ENCODE peak calls at places on chromosome 3, in seven cellular contexts. E is T-helper 17 cell; C is osteoblast; Z is NCI-H1092; A is stimulated activated CD4-positive, alpha-beta T cell treated with anti-CD3 and anti-CD28 coated beads, Interleukin-1b, Interleukin-23, amount 100 ng/mL, for 1 hour; R is NCI-H1436; M is NCI-H446. I is an unnamed sample.

GRCh38 chr3:69865920-69866679 is 126.8 kb downstream of the MITF start:
- DNase-seq in E (no peak), C (peak), Z (no peak), A (no peak), R (no peak), M (no peak), I (no peak)

GRCh38 chr3:42654331-42655201 is 1.1 kb downstream of the ZBTB47 start:
- DNase-seq in E (no peak), C (peak), Z (no peak), A (no peak), R (no peak), M (peak), I (no peak)

GRCh38 chr3:126313580-126314304 is 43.5 kb downstream of the KLF15 start:
- DNase-seq in E (no peak), C (no peak), Z (no peak), A (no peak), R (no peak), M (peak), I (no peak)

GRCh38 chr3:15462451-15462850 is 35.1 kb downstream of the EAF1 start:
- DNase-seq in E (no peak), C (no peak), Z (no peak), A (no peak), R (no peak), M (no peak), I (no peak)

GRCh38 chr3:109224333-109224732 is 87.8 kb downstream of the C3orf85 start:
- DNase-seq in E (no peak), C (no peak), Z (no peak), A (no peak), R (no peak), M (peak), I (no peak)

GRCh38 chr3:153970735-153971347 is 150.3 kb upstream of the ARHGEF26 start:
- DNase-seq in E (no peak), C (peak), Z (no peak), A (no peak), R (no peak), M (peak), I (peak)

GRCh38 chr3:179962617-179963387 is 73.9 kb downstream of the PEX5L start:
- DNase-seq in E (no peak), C (no peak), Z (no peak), A (no peak), R (no peak), M (no peak), I (no peak)

GRCh38 chr3:119259821-119260220 is 19.1 kb upstream of the B4GALT4 start:
- DNase-seq in E (no peak), C (no peak), Z (no peak), A (no peak), R (no peak), M (no peak), I (no peak)

GRCh38 chr3:165196577-165197561 is 685 bp upstream of the SLITRK3 start:
- DNase-seq in E (no peak), C (peak), Z (peak), A (no peak), R (no peak), M (peak), I (no peak)

GRCh38 chr3:171347017-171347979 is 112.9 kb downstream of the TNIK start:
- DNase-seq in E (no peak), C (no peak), Z (no peak), A (no peak), R (no peak), M (no peak), I (no peak)

GRCh38 chr3:160685144-160685766 is 8.3 kb downstream of the ARL14 start:
- DNase-seq in E (no peak), C (no peak), Z (no peak), A (no peak), R (no peak), M (no peak), I (no peak)

GRCh38 chr3:58066842-58067241 is 58.6 kb downstream of the FLNB start:
- DNase-seq in E (no peak), C (peak), Z (no peak), A (no peak), R (no peak), M (no peak), I (no peak)

GRCh38 chr3:175716451-175716850 is 857.3 kb downstream of the NAALADL2 start:
- DNase-seq in E (no peak), C (peak), Z (no peak), A (no peak), R (no peak), M (no peak), I (no peak)

GRCh38 chr3:41893977-41894376 is 67.9 kb downstream of the ULK4 start:
- DNase-seq in E (no peak), C (peak), Z (no peak), A (no peak), R (no peak), M (peak), I (no peak)

GRCh38 chr3:153180860-153181372 is 18.9 kb downstream of the RAP2B start:
- DNase-seq in E (no peak), C (no peak), Z (no peak), A (no peak), R (no peak), M (no peak), I (no peak)

GRCh38 chr3:124890573-124891190 is 3.5 kb upstream of the ITGB5 start:
- DNase-seq in E (no peak), C (no peak), Z (no peak), A (no peak), R (no peak), M (no peak), I (no peak)

GRCh38 chr3:177102526-177102925 is 94.8 kb downstream of the TBL1XR1 start:
- DNase-seq in E (no peak), C (no peak), Z (no peak), A (no peak), R (no peak), M (no peak), I (no peak)

GRCh38 chr3:181103605-181104004 is 114.1 kb upstream of the DNAJC19 start:
- DNase-seq in E (no peak), C (no peak), Z (no peak), A (no peak), R (peak), M (peak), I (peak)

GRCh38 chr3:60025071-60026055 is 975.5 kb upstream of the CFAP20DC start:
- DNase-seq in E (no peak), C (no peak), Z (no peak), A (no peak), R (no peak), M (no peak), I (no peak)

GRCh38 chr3:49470714-49471420 is 800 bp downstream of the DAG1 start:
- DNase-seq in E (no peak), C (peak), Z (peak), A (no peak), R (no peak), M (no peak), I (no peak)

GRCh38 chr3:113523241-113523640 is 8.3 kb upstream of the SPICE1 start:
- DNase-seq in E (no peak), C (no peak), Z (no peak), A (no peak), R (no peak), M (no peak), I (no peak)

GRCh38 chr3:127457094-127457475 is 133.4 kb downstream of the TPRA1 start:
- DNase-seq in E (no peak), C (peak), Z (peak), A (no peak), R (no peak), M (no peak), I (no peak)

GRCh38 chr3:187261541-187261969 is 30.0 kb downstream of the MASP1 start:
- DNase-seq in E (no peak), C (no peak), Z (no peak), A (no peak), R (no peak), M (no peak), I (no peak)

GRCh38 chr3:41158947-41159346 is 40.4 kb upstream of the CTNNB1 start:
- DNase-seq in E (no peak), C (no peak), Z (no peak), A (no peak), R (no peak), M (no peak), I (no peak)

GRCh38 chr3:124428372-124429128 is 301.7 kb upstream of the UMPS start:
- DNase-seq in E (no peak), C (no peak), Z (no peak), A (no peak), R (no peak), M (no peak), I (no peak)

GRCh38 chr3:121562148-121562547 is 5.6 kb upstream of the ARGFX start:
- DNase-seq in E (no peak), C (no peak), Z (no peak), A (no peak), R (no peak), M (no peak), I (no peak)

GRCh38 chr3:101780661-101781060 is 1.6 kb downstream of the NXPE3 start:
- DNase-seq in E (no peak), C (peak), Z (no peak), A (no peak), R (no peak), M (peak), I (no peak)

GRCh38 chr3:113436794-113437193 is 4.5 kb downstream of the CFAP44 start:
- DNase-seq in E (no peak), C (peak), Z (no peak), A (no peak), R (no peak), M (no peak), I (no peak)

GRCh38 chr3:54660599-54661210 is 267.2 kb downstream of the LRTM1 start:
- DNase-seq in E (no peak), C (no peak), Z (no peak), A (no peak), R (no peak), M (no peak), I (no peak)

GRCh38 chr3:121514496-121514895 is 31.3 kb downstream of the POLQ start:
- DNase-seq in E (no peak), C (no peak), Z (no peak), A (no peak), R (no peak), M (no peak), I (no peak)

GRCh38 chr3:194998948-194999347 is 272.0 kb downstream of the XXYLT1 start:
- DNase-seq in E (no peak), C (no peak), Z (no peak), A (no peak), R (no peak), M (no peak), I (no peak)

GRCh38 chr3:55329849-55330248 is 157.3 kb downstream of the WNT5A start:
- DNase-seq in E (no peak), C (peak), Z (no peak), A (no peak), R (no peak), M (no peak), I (no peak)

GRCh38 chr3:149936812-149937230 is 33.9 kb downstream of the PFN2 start:
- DNase-seq in E (peak), C (peak), Z (no peak), A (no peak), R (peak), M (peak), I (no peak)

GRCh38 chr3:42728668-42729364 is 26.2 kb upstream of the HHATL start:
- DNase-seq in E (no peak), C (no peak), Z (no peak), A (no peak), R (no peak), M (no peak), I (no peak)

GRCh38 chr3:179046497-179047353 is 24.9 kb downstream of the ZMAT3 start:
- DNase-seq in E (no peak), C (no peak), Z (no peak), A (no peak), R (no peak), M (no peak), I (no peak)